ENCODE peak calls at places on chromosome 5, in six cellular contexts. F, K, D, J, U and Q are unnamed samples.

GRCh38 chr5:162703914-162704313 is 636.3 kb downstream of the GABRG2 start:
- DNase-seq in F (no peak), D (no peak), U (no peak), K (no peak), J (no peak), Q (no peak)

GRCh38 chr5:111681791-111682190 is 75.2 kb downstream of the NREP start:
- DNase-seq in F (peak; percentile 51), J (no peak), U (no peak), K (no peak), D (no peak), Q (no peak)

GRCh38 chr5:112418412-112419049 is 546 bp downstream of the EPB41L4A start:
- DNase-seq in F (peak; percentile 18), D (no peak), K (no peak), U (peak; percentile 16), J (no peak), Q (no peak)

GRCh38 chr5:140806834-140807775 is at the start of gene PCDHA4:
- DNase-seq in U (no peak), J (no peak), K (no peak), D (peak; percentile 14), F (no peak), Q (no peak)

GRCh38 chr5:112174959-112175594 is 244.0 kb downstream of the EPB41L4A start:
- DNase-seq in D (peak; percentile 11), J (no peak), F (peak; percentile 48), U (peak; percentile 69), K (peak; percentile 25), Q (no peak)

GRCh38 chr5:103703617-103704016 is 141.0 kb upstream of the NUDT12 start:
- DNase-seq in J (no peak), U (peak; percentile 8), F (no peak), D (no peak), K (no peak), Q (no peak)

GRCh38 chr5:98604301-98604700 is 169.2 kb upstream of the RGMB start:
- DNase-seq in F (no peak), U (no peak), J (no peak), K (peak; percentile 31), D (no peak), Q (no peak)

GRCh38 chr5:54701179-54701578 is 183.6 kb downstream of the SNX18 start:
- DNase-seq in U (peak; percentile 95), K (peak; percentile 100), J (no peak), F (peak; percentile 94), D (no peak), Q (no peak)

GRCh38 chr5:40552981-40553380 is 126.7 kb upstream of the PTGER4 start:
- DNase-seq in F (no peak), J (no peak), K (peak; percentile 19), D (no peak), U (no peak), Q (no peak)

GRCh38 chr5:38340961-38341500 is 82.7 kb downstream of the EGFLAM start:
- DNase-seq in F (no peak), U (no peak), K (no peak), D (no peak), J (no peak), Q (no peak)